ENCODE peak calls at places on chromosomes 4 and X, in six cellular contexts. P, W, X, O, Z and K are unnamed samples.

GRCh38 chr4:3702084-3702521 is 64.1 kb upstream of the ADRA2C start:
- DNase-seq in O (no peak), P (no peak), W (no peak), Z (no peak), X (no peak), K (no peak)

GRCh38 chr4:27018076-27018475 is 157.4 kb downstream of the STIM2 start:
- DNase-seq in P (no peak), W (no peak), Z (no peak), O (no peak), X (no peak), K (no peak)

GRCh38 chr4:48027653-48028052 is 11.1 kb downstream of the NIPAL1 start:
- DNase-seq in W (no peak), Z (no peak), O (no peak), X (no peak), P (no peak), K (no peak)

GRCh38 chr4:128220286-128221235 is 67.1 kb downstream of the PGRMC2 start:
- DNase-seq in Z (no peak), P (peak; percentile 86), O (no peak), W (no peak), X (peak; percentile 75), K (no peak)

GRCh38 chr4:181301735-181302380 is 941.3 kb upstream of the TENM3 start:
- DNase-seq in P (peak; percentile 47), W (peak; percentile 58), Z (no peak), X (peak; percentile 26), O (peak; percentile 80), K (peak; percentile 78)

GRCh38 chr4:152075253-152075928 is 314.6 kb upstream of the GATB start:
- DNase-seq in W (no peak), Z (no peak), P (no peak), O (no peak), X (no peak), K (no peak)

GRCh38 chr4:143358923-143359694 is 22.4 kb downstream of the GAB1 start:
- DNase-seq in O (peak; percentile 86), Z (no peak), P (peak; percentile 93), X (peak; percentile 60), W (no peak), K (peak; percentile 66)

GRCh38 chr4:176422511-176422910 is 102.7 kb downstream of the SPCS3 start:
- DNase-seq in X (no peak), P (no peak), O (no peak), W (no peak), Z (no peak), K (no peak)

DNA sequence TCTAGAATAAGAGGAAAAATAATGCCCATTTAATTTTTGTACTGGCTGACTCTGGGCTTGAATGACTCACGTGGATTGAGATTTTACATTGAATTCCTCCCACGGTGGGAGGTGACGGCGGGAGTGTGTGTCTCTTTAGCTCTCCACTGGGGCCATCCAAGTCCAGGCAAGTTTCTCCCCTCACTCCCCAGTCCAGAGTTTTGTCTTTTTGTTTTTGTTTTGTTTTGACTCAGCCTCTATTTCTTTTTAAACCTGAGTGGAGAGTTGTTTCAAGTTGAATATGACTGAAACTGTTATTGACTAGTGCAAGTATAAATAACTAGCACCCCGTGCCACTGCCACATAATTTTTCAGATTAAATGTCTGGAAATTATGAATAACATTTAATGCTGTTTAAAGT is 13.6 kb downstream of the CHST7 start:
- DNase-seq in Z (no peak), X (peak; percentile 62), O (no peak), P (peak; percentile 74), W (no peak), K (no peak)
- H3K4me3 ChIP-seq in Z (no peak overlapping the region), X (no peak overlapping the region), O (no peak overlapping the region), P (no peak overlapping the region), W (no peak overlapping the region), K (no peak overlapping the region)

GRCh38 chr4:185003596-185004351 is 14.5 kb upstream of the HELT start:
- DNase-seq in P (no peak), Z (no peak), W (no peak), X (no peak), O (no peak), K (no peak)

GRCh38 chr4:185004562-185005208 is 13.6 kb upstream of the HELT start:
- DNase-seq in X (no peak), P (peak; percentile 15), Z (no peak), O (no peak), W (peak; percentile 69), K (peak; percentile 45)

GRCh38 chr4:185002784-185003183 is 15.5 kb upstream of the HELT start:
- DNase-seq in Z (no peak), X (no peak), W (no peak), P (no peak), O (no peak), K (no peak)

DNA sequence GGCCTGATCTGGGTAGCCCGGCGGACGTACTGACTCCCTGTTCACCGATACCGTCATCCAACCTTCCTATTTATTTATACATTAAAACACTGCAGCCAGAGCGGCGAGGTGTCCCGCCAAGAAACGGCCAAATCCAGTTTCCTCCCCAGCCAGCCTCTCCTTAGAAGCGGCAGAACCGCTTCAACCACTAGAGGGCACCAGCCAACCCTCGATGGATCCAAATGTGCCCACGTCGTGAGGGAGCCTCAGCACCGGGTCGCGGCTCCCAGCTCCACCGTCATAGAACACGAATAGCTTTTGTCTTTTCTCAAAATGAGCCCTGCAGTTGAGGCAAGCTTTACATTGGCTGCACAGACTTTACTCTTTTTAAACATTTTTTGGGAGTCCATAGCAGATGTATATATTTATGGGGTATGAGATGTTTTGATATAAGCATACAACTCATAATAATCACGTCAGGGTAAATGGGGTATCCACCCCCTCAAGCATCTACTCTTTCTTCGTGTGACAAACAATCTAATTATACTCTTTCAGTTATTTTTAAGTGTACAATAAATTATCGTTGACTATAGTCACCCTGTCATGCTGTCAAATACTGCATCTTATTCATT is 13.0 kb upstream of the HELT start:
- DNase-seq in W (peak; percentile 92), P (peak; percentile 81), X (peak; percentile 77), O (peak; percentile 90), Z (peak; percentile 25), K (peak; percentile 76)
- H3K4me3 ChIP-seq in W (peak overlapping the region; percentile 40), P (peak overlapping the region; percentile 34), X (peak overlapping the region; percentile 15), O (no peak overlapping the region), Z (peak overlapping the region; percentile 21), K (peak overlapping the region; percentile 23)

DNA sequence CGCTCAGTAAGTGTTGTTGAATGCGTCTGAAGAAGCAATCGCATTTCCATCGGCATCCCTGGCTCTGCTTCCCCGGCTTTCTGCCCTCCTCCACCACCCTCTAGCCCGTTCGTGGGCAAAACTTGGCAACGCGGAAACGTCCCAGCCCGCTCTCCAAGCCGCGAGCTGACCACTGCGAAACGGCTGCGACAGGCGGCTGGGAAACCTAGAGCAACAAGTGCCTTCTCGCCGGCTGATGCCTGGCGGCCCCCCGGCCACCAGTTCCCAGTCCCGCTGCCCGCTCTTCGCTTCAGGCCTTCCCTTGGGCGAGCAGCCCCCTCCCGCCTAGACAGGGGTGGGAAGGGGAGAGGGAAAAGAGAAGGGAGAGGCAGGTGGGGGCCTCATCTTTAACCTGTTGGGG is 837 bp downstream of the CITED1 start:
- DNase-seq in W (peak; percentile 59), X (no peak), P (no peak), Z (no peak), O (no peak), K (no peak)
- H3K4me3 ChIP-seq in W (peak overlapping the region; percentile 60), X (no peak overlapping the region), P (peak overlapping the region; percentile 16), Z (peak overlapping the region; percentile 52), O (peak overlapping the region; percentile 48), K (no peak overlapping the region)

GRCh38 chrX:372856-373640 is 13.7 kb downstream of the PPP2R3B start:
- DNase-seq in O (no peak), P (peak; percentile 48), X (no peak), Z (no peak), W (peak; percentile 24), K (no peak)
- H3K4me3 ChIP-seq in O (peak overlapping the region; percentile 34), P (peak overlapping the region; percentile 34), X (no peak overlapping the region), Z (peak overlapping the region; percentile 59), W (peak overlapping the region; percentile 73), K (no peak overlapping the region)

GRCh38 chr4:140826701-140827027 is 70.5 kb upstream of the TBC1D9 start:
- DNase-seq in W (no peak), O (no peak), X (no peak), P (no peak), Z (no peak), K (no peak)
- H3K4me3 ChIP-seq in W (no peak overlapping the region), O (no peak overlapping the region), X (no peak overlapping the region), P (no peak overlapping the region), Z (no peak overlapping the region), K (no peak overlapping the region)